ENCODE peak calls at places on chromosomes 11 and 22, in nine cellular contexts. Z is sigmoid colon; E is epithelial cell of esophagus; J is lower lobe of right lung; G is CD8-positive, alpha-beta T cell; W is GM23338; F is fibroblast of pulmonary artery; K is fibroblast of the aortic adventitia; T is astrocyte of the spinal cord. Q is an unnamed sample.

GRCh38 chr11:38182126-38182907 is 1584.3 kb upstream of the RAG2 start:
- DNase-seq in T (no peak), Z (no peak), G (no peak), E (no peak), K (peak; percentile 2), W (no peak), F (peak; percentile 66), J (no peak), Q (no peak)

GRCh38 chr11:70158201-70158600 is 44.9 kb upstream of the FADD start:
- DNase-seq in G (no peak), K (peak; percentile 6), W (peak; percentile 88), J (no peak), E (no peak), Z (no peak), F (peak; percentile 8), T (peak; percentile 14), Q (no peak)

GRCh38 chr11:78161937-78162336 is 22.5 kb upstream of the ALG8 start:
- DNase-seq in G (no peak), J (no peak), K (peak; percentile 59), E (no peak), F (peak; percentile 44), Z (peak; percentile 93), T (no peak), W (no peak), Q (no peak)

GRCh38 chr22:40202225-40202944 is 24.7 kb downstream of the TNRC6B start:
- DNase-seq in F (no peak), W (no peak), G (no peak), K (no peak), T (no peak), E (no peak), Z (no peak), J (no peak), Q (no peak)

GRCh38 chr11:38043060-38043459 is 1445.0 kb upstream of the RAG2 start:
- DNase-seq in W (no peak), Z (no peak), F (no peak), K (no peak), G (no peak), T (no peak), E (no peak), J (no peak), Q (no peak)

GRCh38 chr11:46370253-46370652 is 11.2 kb upstream of the MDK start:
- DNase-seq in Z (no peak), J (no peak), E (no peak), F (no peak), K (no peak), G (no peak), W (no peak), T (no peak), Q (peak; percentile 36)

GRCh38 chr11:95119361-95120060 is 29.9 kb downstream of the ENDOD1 start:
- DNase-seq in K (no peak), G (no peak), E (peak; percentile 65), T (no peak), J (no peak), F (no peak), W (no peak), Z (no peak), Q (no peak)

GRCh38 chr22:17847360-17848078 is 73.2 kb upstream of the BID start:
- DNase-seq in F (no peak), E (peak; percentile 62), G (no peak), W (no peak), J (no peak), T (no peak), Z (no peak), K (no peak), Q (no peak)

GRCh38 chr22:38352436-38352835 is 35.2 kb upstream of the CSNK1E start:
- DNase-seq in W (no peak), E (no peak), G (peak; percentile 35), T (no peak), K (no peak), F (no peak), J (no peak), Z (peak; percentile 40), Q (no peak)

GRCh38 chr11:74011360-74012071 is 2.6 kb upstream of the UCP3 start:
- DNase-seq in J (no peak), W (no peak), E (no peak), G (no peak), T (peak; percentile 14), F (peak; percentile 78), K (peak; percentile 29), Z (peak; percentile 62), Q (no peak)

GRCh38 chr11:27571151-27571840 is 64.7 kb upstream of the LIN7C start:
- DNase-seq in T (peak; percentile 69), J (no peak), Z (no peak), F (peak; percentile 67), G (no peak), W (peak; percentile 25), E (no peak), K (peak; percentile 43), Q (peak; percentile 70)

DNA sequence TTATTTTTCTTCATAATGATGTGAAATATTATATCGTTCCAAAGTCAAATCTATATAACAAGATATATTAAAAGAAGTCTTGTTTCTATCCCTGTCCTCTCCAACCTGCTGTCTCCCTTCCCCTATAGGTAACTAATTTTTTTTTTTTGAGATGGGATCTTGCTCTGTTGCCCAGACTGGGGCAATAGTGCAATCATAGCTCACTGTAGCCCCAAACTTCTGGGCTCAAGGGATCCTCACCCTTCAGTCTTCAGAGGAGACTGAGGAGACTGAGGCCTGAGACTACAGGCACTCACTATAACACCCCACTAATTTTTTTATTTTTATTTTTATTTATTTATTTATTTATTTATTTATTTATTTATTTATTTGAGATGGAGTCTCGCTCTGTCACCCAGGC is 10.3 kb upstream of the RELA start:
- DNase-seq in Z (no peak), W (no peak), T (no peak), J (no peak), G (no peak), F (no peak), E (no peak), K (no peak), Q (no peak)
- TF ChIP-seq CTCF in Z (no peak), W (no peak), T (no peak), J (no peak), G (no peak), F (no peak), E (no peak), K (no peak), Q (no peak)

GRCh38 chr11:44389963-44390605 is 80.1 kb upstream of the ALX4 start:
- DNase-seq in J (no peak), G (no peak), E (no peak), F (no peak), T (no peak), W (no peak), K (no peak), Z (no peak), Q (no peak)

GRCh38 chr11:44387415-44387814 is 77.5 kb upstream of the ALX4 start:
- DNase-seq in W (no peak), K (no peak), Z (no peak), T (no peak), F (no peak), J (no peak), G (no peak), E (no peak), Q (no peak)

GRCh38 chr11:44383246-44383645 is 73.3 kb upstream of the ALX4 start:
- DNase-seq in W (no peak), T (no peak), F (no peak), E (no peak), G (no peak), K (no peak), Z (no peak), J (no peak), Q (no peak)

GRCh38 chr11:44387825-44388224 is 77.9 kb upstream of the ALX4 start:
- DNase-seq in K (no peak), E (no peak), Z (no peak), W (no peak), J (no peak), F (no peak), T (no peak), G (no peak), Q (no peak)

GRCh38 chr11:44388828-44389645 is 79.1 kb upstream of the ALX4 start:
- DNase-seq in G (no peak), K (no peak), E (no peak), Z (no peak), J (no peak), W (peak; percentile 15), T (no peak), F (no peak), Q (no peak)
- H3K4me3 ChIP-seq in G (no peak overlapping the region), K (no peak overlapping the region), E (no peak overlapping the region), Z (no peak overlapping the region), J (no peak overlapping the region), W (peak overlapping the region; percentile 41), T (no peak overlapping the region), F (no peak overlapping the region), Q (no peak overlapping the region)

GRCh38 chr11:64183890-64184289 is 2.1 kb upstream of the STIP1 start:
- DNase-seq in W (no peak), E (no peak), Z (no peak), T (no peak), K (no peak), G (no peak), J (no peak), F (no peak), Q (no peak)
- TF ChIP-seq CTCF in W (no peak), E (no peak), Z (no peak), T (no peak), K (no peak), G (no peak), J (no peak), F (no peak), Q (no peak)

GRCh38 chr22:26577081-26577480 is 12.9 kb downstream of the TPST2 start:
- DNase-seq in T (no peak), W (no peak), F (no peak), J (no peak), K (no peak), E (no peak), Z (no peak), G (no peak), Q (no peak)

GRCh38 chr22:26570864-26571525 is 18.9 kb downstream of the TPST2 start:
- DNase-seq in K (no peak), G (no peak), T (no peak), E (no peak), W (no peak), J (no peak), Z (no peak), F (no peak), Q (no peak)

GRCh38 chr22:26576026-26576680 is 13.8 kb downstream of the TPST2 start:
- DNase-seq in G (no peak), K (no peak), T (no peak), Z (no peak), F (no peak), J (no peak), W (no peak), E (no peak), Q (no peak)

GRCh38 chr22:26573026-26573662 is 16.8 kb downstream of the TPST2 start:
- DNase-seq in W (no peak), F (peak; percentile 72), E (no peak), Z (peak; percentile 72), J (peak; percentile 85), T (peak; percentile 42), K (peak; percentile 32), G (no peak), Q (no peak)

DNA sequence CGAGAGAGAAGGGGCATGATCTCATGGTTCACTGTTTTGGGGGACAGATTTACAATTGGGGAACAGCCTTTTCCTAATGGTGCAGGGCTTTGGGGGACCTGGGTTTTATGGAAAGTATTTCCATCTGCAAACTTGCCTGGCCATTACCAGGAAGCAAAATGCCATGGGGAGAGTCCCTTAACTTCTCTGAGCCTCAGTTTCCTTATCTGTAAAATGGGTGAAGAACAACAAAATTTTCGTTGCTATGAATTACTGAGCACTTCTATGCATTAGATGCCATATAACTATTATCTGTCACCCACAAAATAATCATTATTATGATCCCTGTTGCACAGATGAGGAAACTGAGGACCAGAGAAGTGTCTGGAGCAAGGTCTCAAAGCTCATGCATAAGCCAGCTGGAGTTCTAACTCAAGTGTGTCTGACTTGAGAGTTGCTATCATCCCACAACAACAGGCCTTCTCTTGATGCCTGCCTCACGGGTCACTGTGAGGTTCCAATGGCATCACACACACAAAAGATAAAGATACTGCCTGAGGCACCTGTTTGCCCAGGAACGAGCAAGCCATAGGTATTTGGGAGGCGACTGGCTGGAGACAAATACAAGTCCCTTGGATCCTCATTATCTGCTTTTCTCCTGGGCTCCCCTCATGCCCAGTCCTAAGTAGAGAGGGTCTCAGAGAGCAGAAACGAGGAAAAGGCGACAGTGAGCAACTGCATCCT is 15.8 kb downstream of the TPST2 start:
- DNase-seq in Z (no peak), J (no peak), K (no peak), G (no peak), E (no peak), T (no peak), W (no peak), F (no peak), Q (no peak)
- H3K4me3 ChIP-seq in Z (no peak overlapping the region), J (no peak overlapping the region), K (no peak overlapping the region), G (no peak overlapping the region), E (no peak overlapping the region), T (no peak overlapping the region), W (no peak overlapping the region), F (no peak overlapping the region), Q (no peak overlapping the region)

Q was measured in astrocyte of the cerebellum.